ENCODE peak calls at places on chromosome 1, in eight cellular contexts. K is PC-3, Y is GM03348, L is colonic mucosa, F is GM20000, U is ascending aorta, W is SJSA1, G is NCI-H2081. R is an unnamed sample.

GRCh38 chr1:218671573-218671972 is 326.4 kb downstream of the TGFB2 start:
- DNase-seq in K (no peak), Y (no peak), L (no peak), F (no peak), U (no peak), W (peak), G (peak), R (no peak)

GRCh38 chr1:245997471-245998258 is 509.4 kb downstream of the SMYD3 start:
- DNase-seq in K (peak), Y (peak), L (no peak), F (no peak), U (no peak), W (no peak), G (peak), R (no peak)

GRCh38 chr1:74505133-74505532 is 7.3 kb downstream of the LRRC53 start:
- DNase-seq in K (no peak), Y (no peak), L (no peak), F (no peak), U (no peak), W (no peak), G (peak), R (no peak)

GRCh38 chr1:202616355-202616910 is 93.8 kb downstream of the SYT2 start:
- DNase-seq in K (no peak), Y (no peak), L (no peak), F (peak), U (no peak), W (no peak), G (no peak), R (no peak)

GRCh38 chr1:3318329-3318728 is 136.1 kb upstream of the ARHGEF16 start:
- DNase-seq in K (no peak), Y (no peak), L (no peak), F (no peak), U (no peak), W (no peak), G (no peak), R (no peak)

GRCh38 chr1:113542221-113542701 is 151.9 kb downstream of the MAGI3 start:
- DNase-seq in K (peak), Y (peak), L (no peak), F (no peak), U (no peak), W (peak), G (no peak), R (peak)

GRCh38 chr1:226181996-226182714 is 4.4 kb downstream of the ACBD3 start:
- DNase-seq in K (peak), Y (peak), L (peak), F (peak), U (no peak), W (peak), G (no peak), R (peak)

GRCh38 chr1:212962509-212962908 is 12.2 kb downstream of the VASH2 start:
- DNase-seq in K (no peak), Y (no peak), L (no peak), F (no peak), U (no peak), W (no peak), G (peak), R (no peak)

GRCh38 chr1:194658090-194658439 is 1471.7 kb upstream of the B3GALT2 start:
- DNase-seq in K (peak), Y (no peak), L (no peak), F (no peak), U (no peak), W (no peak), G (no peak), R (no peak)

GRCh38 chr1:157095091-157095490 is 4.5 kb downstream of the ETV3L start:
- DNase-seq in K (no peak), Y (no peak), L (no peak), F (no peak), U (no peak), W (no peak), G (no peak), R (no peak)

GRCh38 chr1:101738475-101738874 is 258.3 kb downstream of the OLFM3 start:
- DNase-seq in K (peak), Y (peak), L (no peak), F (no peak), U (no peak), W (no peak), G (no peak), R (peak)

R was measured in hepatic stellate cell.